ENCODE peak calls at places on chromosomes 5 and 9, in nine cellular contexts. O, F, L, T, N, J, P, G and Y are unnamed samples.

GRCh38 chr5:104928906-104929520 is 1366.4 kb upstream of the NUDT12 start:
- DNase-seq in O (no peak), F (no peak), L (no peak), T (no peak), N (no peak), J (no peak), P (no peak), G (no peak), Y (no peak)

GRCh38 chr5:172459396-172460165 is 5.3 kb upstream of the SH3PXD2B start:
- DNase-seq in O (no peak), F (no peak), L (no peak), T (no peak), N (no peak), J (no peak), P (no peak), G (no peak), Y (no peak)

GRCh38 chr9:114428466-114428865 is 40.7 kb upstream of the AKNA start:
- DNase-seq in O (no peak), F (no peak), L (no peak), T (no peak), N (no peak), J (no peak), P (no peak), G (no peak), Y (no peak)

GRCh38 chr5:72556351-72557146 is 49.3 kb upstream of the ZNF366 start:
- DNase-seq in O (peak; percentile 91), F (peak; percentile 77), L (peak; percentile 64), T (peak; percentile 39), N (peak; percentile 46), J (peak; percentile 20), P (peak; percentile 53), G (peak; percentile 45), Y (peak; percentile 81)

GRCh38 chr9:116087246-116087645 is 66.3 kb upstream of the PAPPA start:
- DNase-seq in O (no peak), F (peak; percentile 66), L (peak; percentile 66), T (peak; percentile 69), N (no peak), J (peak; percentile 46), P (no peak), G (no peak), Y (no peak)

GRCh38 chr9:126982215-126983002 is 67.8 kb downstream of the RALGPS1 start:
- DNase-seq in O (no peak), F (no peak), L (no peak), T (no peak), N (no peak), J (no peak), P (no peak), G (no peak), Y (no peak)

GRCh38 chr9:94782367-94783120 is 56.0 kb downstream of the AOPEP start:
- DNase-seq in O (no peak), F (no peak), L (peak; percentile 73), T (no peak), N (no peak), J (no peak), P (no peak), G (peak; percentile 42), Y (no peak)

GRCh38 chr5:140319833-140320232 is 16.9 kb upstream of the PFDN1 start:
- DNase-seq in O (no peak), F (no peak), L (no peak), T (no peak), N (no peak), J (no peak), P (no peak), G (no peak), Y (no peak)

GRCh38 chr5:107652839-107653607 is 17.7 kb downstream of the EFNA5 start:
- DNase-seq in O (peak; percentile 4), F (no peak), L (no peak), T (no peak), N (no peak), J (no peak), P (no peak), G (no peak), Y (no peak)

GRCh38 chr5:23977996-23978395 is 470.6 kb downstream of the PRDM9 start:
- DNase-seq in O (peak; percentile 82), F (no peak), L (no peak), T (no peak), N (peak; percentile 14), J (no peak), P (peak; percentile 23), G (no peak), Y (no peak)